ENCODE peak calls at places on chromosome 6, in four cellular contexts. R, L, V and U are unnamed samples.

GRCh38 chr6:80742481-80742880 is 636.0 kb downstream of the BCKDHB start:
- DNase-seq in R (peak), V (no peak), L (peak), U (no peak)

GRCh38 chr6:23456396-23456795 is 669.6 kb upstream of the NRSN1 start:
- DNase-seq in R (no peak), L (peak), V (no peak), U (no peak)

GRCh38 chr6:166005846-166006592 is 161.6 kb downstream of the TBXT start:
- DNase-seq in V (no peak), R (peak), L (peak), U (peak)

GRCh38 chr6:54847799-54848597 is 1.4 kb downstream of the FAM83B start:
- DNase-seq in L (peak), V (no peak), R (peak), U (no peak)

GRCh38 chr6:6701864-6702263 is 113.3 kb downstream of the LY86 start:
- DNase-seq in L (no peak), V (no peak), R (no peak), U (no peak)

GRCh38 chr6:109260126-109260525 is 122.1 kb downstream of the CD164 start:
- DNase-seq in R (no peak), L (peak), V (no peak), U (no peak)

GRCh38 chr6:14810021-14810420 is 435.8 kb upstream of the JARID2 start:
- DNase-seq in L (no peak), R (no peak), V (no peak), U (no peak)

GRCh38 chr6:30097902-30098606 is 14.8 kb downstream of the TRIM31 start:
- DNase-seq in V (no peak), R (no peak), L (no peak), U (no peak)

GRCh38 chr6:158560787-158561246 is 926 bp downstream of the TMEM181 start:
- DNase-seq in R (no peak), V (no peak), L (no peak), U (no peak)

GRCh38 chr6:117329926-117330325 is 64.6 kb downstream of the VGLL2 start:
- DNase-seq in R (no peak), V (no peak), L (no peak), U (no peak)

GRCh38 chr6:46217671-46218131 is 46.9 kb upstream of the ENPP5 start:
- DNase-seq in V (no peak), R (no peak), L (no peak), U (no peak)

GRCh38 chr6:156562636-156563035 is 214.5 kb upstream of the ARID1B start:
- DNase-seq in L (no peak), V (no peak), R (no peak), U (no peak)

DNA sequence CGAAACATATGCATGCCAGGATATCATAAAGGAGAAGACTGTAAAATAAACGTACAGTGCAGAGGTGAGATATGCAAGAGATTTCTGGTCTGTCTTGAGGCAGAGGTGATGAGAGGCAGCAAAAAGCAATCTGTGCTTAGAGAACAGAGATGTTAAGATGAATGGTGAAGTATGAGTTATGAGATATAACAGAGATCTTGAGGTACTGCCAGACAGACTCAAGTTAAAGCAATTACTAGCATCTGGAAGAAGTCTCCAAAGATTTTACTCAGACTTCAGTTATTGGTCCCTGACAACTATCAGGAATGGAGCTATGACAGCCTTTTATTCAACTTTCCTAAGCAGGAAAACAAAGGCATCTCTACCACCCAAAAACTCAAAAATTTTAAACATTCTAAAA is 122.8 kb upstream of the DST start:
- DNase-seq in V (no peak), L (no peak), R (no peak), U (no peak)
- H4K5ac ChIP-seq in V (no peak), L (no peak), R (no peak), U (no peak)

GRCh38 chr6:98847392-98847766 is 13.0 kb downstream of the POU3F2 start:
- DNase-seq in V (no peak), R (no peak), L (no peak), U (peak)
- H4K5ac ChIP-seq in V (no peak), R (no peak), L (no peak), U (no peak)

DNA sequence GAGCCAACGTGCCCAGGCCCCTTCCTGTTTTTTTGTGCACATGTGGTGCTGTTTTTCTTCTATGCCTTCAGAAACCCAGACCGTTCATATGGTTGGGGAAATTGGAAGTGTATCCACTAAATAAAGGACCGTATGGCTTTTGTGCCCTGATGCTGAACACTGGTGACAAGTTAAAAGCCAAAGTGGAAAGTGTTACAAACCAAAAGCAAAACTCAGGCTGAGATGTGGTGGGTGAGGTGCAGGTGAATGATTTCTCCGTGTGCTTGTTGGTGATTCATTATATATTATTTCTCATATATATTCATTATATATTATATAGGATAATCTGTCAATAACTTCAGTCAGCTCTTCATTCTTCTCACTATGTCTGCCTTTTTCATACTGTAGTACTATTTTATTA is 148.6 kb downstream of the SOBP start:
- DNase-seq in V (no peak), L (no peak), R (no peak), U (no peak)
- H4K5ac ChIP-seq in V (no peak), L (no peak), R (no peak), U (no peak)

GRCh38 chr6:87333591-87334181 is 4.6 kb upstream of the GJB7 start:
- DNase-seq in L (peak), R (peak), V (no peak), U (no peak)
- H4K5ac ChIP-seq in L (no peak), R (no peak), V (no peak), U (no peak)

DNA sequence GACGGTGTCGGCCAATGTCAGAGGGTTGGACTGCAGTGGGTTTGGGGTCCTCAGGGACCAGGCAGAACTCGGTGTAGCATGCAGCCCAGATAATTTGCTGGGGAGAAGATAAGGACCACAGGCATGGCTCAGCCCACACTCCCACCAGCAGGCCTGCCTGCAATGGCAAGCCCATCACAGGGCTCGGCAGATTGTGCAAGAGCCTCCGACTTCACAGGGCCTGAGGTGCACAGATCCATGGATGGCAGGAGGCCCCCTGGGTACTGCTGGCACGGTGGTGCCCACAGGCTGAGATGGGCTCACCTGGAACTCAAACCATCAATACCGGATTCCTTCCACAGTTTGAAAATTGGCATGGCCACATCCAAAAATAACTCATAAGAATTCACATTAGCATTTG is 180.3 kb downstream of the TTLL2 start:
- DNase-seq in L (no peak), V (no peak), R (no peak), U (no peak)
- H4K5ac ChIP-seq in L (no peak), V (no peak), R (no peak), U (no peak)

DNA sequence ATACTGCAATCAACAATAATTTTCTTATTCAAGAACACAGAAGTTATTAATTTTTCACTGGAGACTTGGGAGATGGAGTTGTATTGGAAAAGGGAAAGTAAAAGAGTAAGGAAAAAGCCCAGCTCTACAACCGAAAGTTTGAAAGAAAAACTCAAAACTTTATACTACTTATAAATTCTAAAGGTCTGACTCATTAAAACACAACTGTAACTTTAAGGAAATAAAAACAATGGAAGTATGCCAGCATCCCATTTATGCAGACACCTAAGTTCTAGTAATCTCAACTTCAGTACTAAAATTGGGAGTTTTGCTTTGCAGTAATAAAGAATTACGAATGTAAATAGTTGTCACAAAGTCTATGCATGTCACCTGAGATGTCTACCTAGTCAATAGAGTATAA is 80.6 kb downstream of the IRAK1BP1 start:
- DNase-seq in R (no peak), V (no peak), L (peak), U (no peak)
- H4K5ac ChIP-seq in R (no peak), V (no peak), L (no peak), U (no peak)

DNA sequence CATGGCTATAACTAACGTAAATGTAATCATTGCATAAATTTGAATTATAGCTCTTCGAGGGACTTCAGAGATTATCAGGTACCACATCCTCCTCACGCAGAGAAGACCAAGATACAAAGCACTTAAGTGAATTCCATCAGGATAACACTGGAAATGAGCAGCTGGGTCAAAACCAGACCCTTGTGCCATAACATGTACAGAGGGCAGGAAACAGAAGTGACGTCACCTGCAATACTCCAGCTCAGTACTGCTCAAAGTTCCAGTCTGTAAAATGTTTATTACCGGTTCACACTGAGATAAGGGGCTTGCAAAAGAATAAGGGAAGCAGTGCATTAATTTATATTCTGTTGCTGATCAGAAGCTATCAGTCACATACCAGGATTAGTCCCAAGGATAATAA is 45.8 kb downstream of the RGS17 start:
- DNase-seq in L (no peak), R (no peak), V (no peak), U (no peak)
- H4K5ac ChIP-seq in L (no peak), R (no peak), V (no peak), U (no peak)

DNA sequence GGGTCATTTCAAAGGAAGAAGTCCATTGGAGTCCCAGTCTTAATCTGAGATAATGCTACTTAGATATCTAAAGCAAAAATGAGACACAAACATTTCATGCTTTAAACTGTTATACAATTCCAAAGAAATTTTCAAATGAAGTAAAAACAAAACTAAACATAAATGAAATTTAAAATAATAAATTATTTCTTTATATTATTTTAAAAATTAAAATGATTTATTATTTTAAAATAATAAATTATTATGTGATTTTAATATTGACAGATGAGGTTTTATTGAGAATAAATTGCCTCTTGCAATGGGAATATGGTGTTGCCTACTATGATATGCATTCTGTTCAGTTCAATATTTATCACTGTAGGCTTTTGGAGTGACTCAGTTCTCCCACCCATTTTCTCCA is 93.7 kb upstream of the BACH2 start:
- DNase-seq in R (no peak), V (no peak), L (no peak), U (no peak)
- H4K5ac ChIP-seq in R (no peak), V (no peak), L (no peak), U (no peak)

DNA sequence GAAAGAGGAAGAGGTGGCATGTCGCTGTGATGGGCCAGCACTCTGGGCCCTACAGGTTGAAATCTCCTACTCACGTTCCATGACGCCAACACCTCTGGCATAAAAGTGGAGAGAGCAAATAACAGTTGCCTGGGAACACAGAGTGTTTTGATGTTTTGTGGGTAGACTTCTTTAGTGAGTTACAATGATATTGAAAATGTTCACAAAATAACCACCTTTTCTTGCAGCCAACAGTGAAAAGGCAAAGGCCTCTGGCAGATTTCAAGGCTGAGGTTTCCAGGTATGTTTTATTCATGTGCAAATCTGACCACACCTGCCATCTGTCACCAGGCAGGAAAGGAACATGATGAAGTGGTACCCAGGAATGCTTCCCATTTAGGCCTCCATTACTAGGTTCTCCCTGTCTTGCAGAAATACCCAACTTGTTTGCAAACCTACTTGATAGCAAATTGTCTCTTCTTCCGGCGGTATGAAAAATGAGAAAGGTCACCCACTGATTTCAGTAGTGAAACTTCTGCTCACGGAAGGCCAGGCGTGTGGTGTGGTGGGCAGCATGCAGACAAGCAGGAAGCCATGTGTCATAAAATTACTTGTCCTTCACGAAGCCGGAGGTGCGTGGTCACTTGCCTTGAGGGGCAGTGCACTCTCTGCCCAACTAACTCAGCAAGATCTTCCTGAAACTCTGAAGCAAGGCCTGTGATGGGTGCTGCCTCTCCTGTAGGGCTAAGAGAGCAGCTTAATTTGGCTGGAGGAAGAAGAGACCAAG is 299.1 kb upstream of the PRDM1 start:
- DNase-seq in V (no peak), L (no peak), R (no peak), U (no peak)
- H4K5ac ChIP-seq in V (no peak), L (no peak), R (no peak), U (no peak)

DNA sequence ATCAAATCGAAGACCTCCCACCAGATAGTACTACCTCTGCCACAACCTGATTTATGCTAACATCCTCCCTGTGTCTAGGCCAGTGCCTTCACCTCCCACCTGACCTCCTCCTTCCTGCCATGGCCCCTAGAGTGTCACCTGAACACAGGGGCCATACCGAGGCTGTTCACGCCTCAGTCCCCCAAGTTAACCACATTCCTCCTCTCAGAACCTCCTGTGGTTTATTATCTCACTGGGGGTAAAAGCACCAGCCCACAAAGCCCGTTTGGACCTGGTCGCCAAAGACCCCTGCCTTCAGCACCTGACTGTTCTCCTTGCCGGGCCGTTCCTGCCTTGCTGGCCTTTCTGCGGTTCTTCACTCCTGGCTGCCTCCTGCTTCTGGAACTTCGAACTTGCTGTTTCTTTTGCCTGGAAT is 13.7 kb downstream of the MAS1 start:
- DNase-seq in L (no peak), R (no peak), V (no peak), U (no peak)
- H4K5ac ChIP-seq in L (no peak), R (no peak), V (no peak), U (no peak)